ENCODE peak calls at places on chromosomes 11 and 22, in seven cellular contexts. One of them, this sample, is unnamed.

GRCh38 chr11:28346209-28346608 is 238.0 kb downstream of the METTL15 start:
- DNase-seq in mesenchymal stem cell: no peak
- DNase-seq in IMR-90: no peak
- DNase-seq in neuronal stem cell: no peak
- DNase-seq in H9: no peak
- DNase-seq in H1: no peak
- DNase-seq in mesendoderm: no peak
- DNase-seq in this sample: no peak

GRCh38 chr11:14593671-14594070 is 49.9 kb upstream of the PDE3B start:
- DNase-seq in mesendoderm: no peak
- DNase-seq in H9: no peak
- DNase-seq in mesenchymal stem cell: no peak
- DNase-seq in H1: no peak
- DNase-seq in neuronal stem cell: no peak
- DNase-seq in IMR-90: no peak
- DNase-seq in this sample: no peak

GRCh38 chr11:78469905-78470304 is 52.3 kb upstream of the GAB2 start:
- DNase-seq in H1: no peak
- DNase-seq in mesenchymal stem cell: no peak
- DNase-seq in mesendoderm: no peak
- DNase-seq in H9: no peak
- DNase-seq in neuronal stem cell: no peak
- DNase-seq in IMR-90: no peak
- DNase-seq in this sample: no peak

GRCh38 chr22:31461699-31462098 is 27.9 kb downstream of the EIF4ENIF1 start:
- DNase-seq in mesendoderm: no peak
- DNase-seq in H9: no peak
- DNase-seq in mesenchymal stem cell: no peak
- DNase-seq in neuronal stem cell: no peak
- DNase-seq in H1: no peak
- DNase-seq in IMR-90: no peak
- DNase-seq in this sample: no peak

GRCh38 chr11:81005595-81005994 is 1564.8 kb upstream of the TENM4 start:
- DNase-seq in mesendoderm: peak; percentile 23
- DNase-seq in IMR-90: peak; percentile 80
- DNase-seq in mesenchymal stem cell: peak; percentile 90
- DNase-seq in H9: no peak
- DNase-seq in neuronal stem cell: no peak
- DNase-seq in H1: no peak
- DNase-seq in this sample: peak; percentile 17

GRCh38 chr11:82895437-82896091 is 4.7 kb downstream of the PRCP start:
- DNase-seq in H1: no peak
- DNase-seq in mesendoderm: no peak
- DNase-seq in mesenchymal stem cell: no peak
- DNase-seq in IMR-90: no peak
- DNase-seq in neuronal stem cell: no peak
- DNase-seq in H9: no peak
- DNase-seq in this sample: peak; percentile 24

GRCh38 chr11:10935015-10935564 is 77.2 kb upstream of the ZBED5 start:
- DNase-seq in neuronal stem cell: no peak
- DNase-seq in mesendoderm: no peak
- DNase-seq in H1: no peak
- DNase-seq in IMR-90: no peak
- DNase-seq in mesenchymal stem cell: no peak
- DNase-seq in H9: no peak
- DNase-seq in this sample: no peak

GRCh38 chr11:130710442-130711101 is 205.7 kb downstream of the SNX19 start:
- DNase-seq in H1: no peak
- DNase-seq in neuronal stem cell: no peak
- DNase-seq in IMR-90: peak; percentile 84
- DNase-seq in mesenchymal stem cell: peak; percentile 95
- DNase-seq in H9: no peak
- DNase-seq in mesendoderm: no peak
- DNase-seq in this sample: no peak

GRCh38 chr11:111734383-111735261 is 31.6 kb downstream of the PPP2R1B start:
- DNase-seq in H9: no peak
- DNase-seq in neuronal stem cell: no peak
- DNase-seq in mesendoderm: no peak
- DNase-seq in IMR-90: no peak
- DNase-seq in H1: no peak
- DNase-seq in mesenchymal stem cell: no peak
- DNase-seq in this sample: no peak

GRCh38 chr11:702731-703461 is 3.1 kb upstream of the EPS8L2 start:
- DNase-seq in H9: no peak
- DNase-seq in IMR-90: no peak
- DNase-seq in H1: no peak
- DNase-seq in mesenchymal stem cell: no peak
- DNase-seq in mesendoderm: no peak
- DNase-seq in neuronal stem cell: no peak
- DNase-seq in this sample: no peak

GRCh38 chr11:36233226-36233625 is 56.0 kb downstream of the COMMD9 start:
- DNase-seq in mesendoderm: no peak
- DNase-seq in mesenchymal stem cell: peak; percentile 74
- DNase-seq in neuronal stem cell: no peak
- DNase-seq in H9: no peak
- DNase-seq in IMR-90: peak; percentile 16
- DNase-seq in H1: no peak
- DNase-seq in this sample: no peak
- H2BK5ac ChIP-seq in mesendoderm: no peak overlapping the region
- H2BK5ac ChIP-seq in mesenchymal stem cell: no peak overlapping the region
- H2BK5ac ChIP-seq in neuronal stem cell: no peak overlapping the region
- H2BK5ac ChIP-seq in H9: no peak overlapping the region
- H2BK5ac ChIP-seq in IMR-90: no peak overlapping the region
- H2BK5ac ChIP-seq in H1: no peak overlapping the region
- H2BK5ac ChIP-seq in this sample: no peak overlapping the region

DNA sequence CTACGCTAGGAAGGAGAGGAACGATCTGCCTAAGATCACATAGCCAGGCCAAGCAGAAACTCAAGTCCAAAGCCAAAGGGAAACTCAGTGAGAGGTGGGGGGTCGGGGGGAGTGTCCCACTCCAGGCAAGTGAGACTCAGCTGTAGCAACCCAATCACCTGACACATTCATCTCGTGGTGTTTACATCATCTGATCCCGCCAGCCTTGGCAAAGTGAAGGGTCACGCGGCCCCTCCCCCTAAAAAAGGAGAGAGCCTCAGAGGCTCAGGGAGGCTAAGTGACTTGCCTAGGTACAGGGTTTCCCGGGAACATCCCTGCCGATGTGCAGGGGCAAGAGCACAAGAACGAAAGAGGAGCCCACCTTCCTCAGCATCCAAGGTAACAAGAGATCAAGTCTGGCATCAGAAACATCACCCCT is 21.5 kb downstream of the MYH9 start:
- DNase-seq in IMR-90: peak; percentile 68
- DNase-seq in mesendoderm: peak; percentile 79
- DNase-seq in H9: no peak
- DNase-seq in mesenchymal stem cell: peak; percentile 74
- DNase-seq in neuronal stem cell: no peak
- DNase-seq in H1: no peak
- DNase-seq in this sample: no peak
- H2BK5ac ChIP-seq in IMR-90: peak overlapping the region; percentile 84
- H2BK5ac ChIP-seq in mesendoderm: no peak overlapping the region
- H2BK5ac ChIP-seq in H9: no peak overlapping the region
- H2BK5ac ChIP-seq in mesenchymal stem cell: no peak overlapping the region
- H2BK5ac ChIP-seq in neuronal stem cell: no peak overlapping the region
- H2BK5ac ChIP-seq in H1: peak overlapping the region; percentile 77
- H2BK5ac ChIP-seq in this sample: no peak overlapping the region

GRCh38 chr11:35083181-35084061 is 55.5 kb upstream of the CD44 start:
- DNase-seq in H9: peak; percentile 38
- DNase-seq in mesendoderm: peak; percentile 98
- DNase-seq in mesenchymal stem cell: peak; percentile 96
- DNase-seq in IMR-90: peak; percentile 98
- DNase-seq in neuronal stem cell: no peak
- DNase-seq in H1: no peak
- DNase-seq in this sample: peak; percentile 54

GRCh38 chr11:35082322-35083180 is 56.4 kb upstream of the CD44 start:
- DNase-seq in H1: peak; percentile 48
- DNase-seq in neuronal stem cell: no peak
- DNase-seq in mesendoderm: peak; percentile 94
- DNase-seq in mesenchymal stem cell: peak; percentile 88
- DNase-seq in IMR-90: peak; percentile 83
- DNase-seq in H9: peak; percentile 79
- DNase-seq in this sample: peak; percentile 24

GRCh38 chr11:35076201-35077100 is 62.5 kb upstream of the CD44 start:
- DNase-seq in mesenchymal stem cell: no peak
- DNase-seq in neuronal stem cell: no peak
- DNase-seq in H1: no peak
- DNase-seq in H9: no peak
- DNase-seq in IMR-90: no peak
- DNase-seq in mesendoderm: no peak
- DNase-seq in this sample: no peak

GRCh38 chr11:35077709-35078695 is 61.0 kb upstream of the CD44 start:
- DNase-seq in mesenchymal stem cell: peak; percentile 87
- DNase-seq in H9: no peak
- DNase-seq in IMR-90: peak; percentile 84
- DNase-seq in neuronal stem cell: no peak
- DNase-seq in mesendoderm: no peak
- DNase-seq in H1: no peak
- DNase-seq in this sample: peak; percentile 18

GRCh38 chr11:35079581-35079980 is 59.4 kb upstream of the CD44 start:
- DNase-seq in H1: no peak
- DNase-seq in mesendoderm: no peak
- DNase-seq in neuronal stem cell: no peak
- DNase-seq in H9: no peak
- DNase-seq in IMR-90: no peak
- DNase-seq in mesenchymal stem cell: no peak
- DNase-seq in this sample: no peak
- H2BK5ac ChIP-seq in H1: no peak overlapping the region
- H2BK5ac ChIP-seq in mesendoderm: no peak overlapping the region
- H2BK5ac ChIP-seq in neuronal stem cell: no peak overlapping the region
- H2BK5ac ChIP-seq in H9: no peak overlapping the region
- H2BK5ac ChIP-seq in IMR-90: no peak overlapping the region
- H2BK5ac ChIP-seq in mesenchymal stem cell: no peak overlapping the region
- H2BK5ac ChIP-seq in this sample: no peak overlapping the region

DNA sequence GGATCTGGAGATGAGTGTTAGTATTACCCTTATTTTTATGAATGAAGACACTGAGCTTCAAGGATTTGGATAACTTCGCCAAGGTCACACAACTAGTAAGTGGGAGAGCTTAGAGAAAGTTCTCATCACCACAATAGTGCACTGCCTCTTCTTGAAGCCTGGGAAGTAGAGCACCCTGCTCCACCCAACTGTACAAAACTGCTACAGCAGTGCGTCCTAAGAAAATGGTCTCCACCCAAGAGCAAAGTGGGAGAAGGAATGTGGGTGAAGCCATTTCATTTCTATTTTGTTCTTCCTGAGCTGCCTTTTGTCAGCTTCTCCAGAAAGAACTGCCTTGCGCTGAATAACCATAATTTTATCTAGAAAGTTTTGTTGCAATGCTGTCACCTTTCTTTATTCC is 403.9 kb upstream of the FAT3 start:
- DNase-seq in IMR-90: no peak
- DNase-seq in mesenchymal stem cell: no peak
- DNase-seq in H9: no peak
- DNase-seq in H1: no peak
- DNase-seq in neuronal stem cell: no peak
- DNase-seq in mesendoderm: no peak
- DNase-seq in this sample: no peak
- H2BK5ac ChIP-seq in IMR-90: no peak overlapping the region
- H2BK5ac ChIP-seq in mesenchymal stem cell: no peak overlapping the region
- H2BK5ac ChIP-seq in H9: no peak overlapping the region
- H2BK5ac ChIP-seq in H1: no peak overlapping the region
- H2BK5ac ChIP-seq in neuronal stem cell: no peak overlapping the region
- H2BK5ac ChIP-seq in mesendoderm: no peak overlapping the region
- H2BK5ac ChIP-seq in this sample: no peak overlapping the region

GRCh38 chr11:63462126-63462525 is 28.8 kb downstream of the PLAAT5 start:
- DNase-seq in mesenchymal stem cell: no peak
- DNase-seq in neuronal stem cell: no peak
- DNase-seq in H1: no peak
- DNase-seq in IMR-90: no peak
- DNase-seq in mesendoderm: no peak
- DNase-seq in H9: no peak
- DNase-seq in this sample: no peak
- H2BK5ac ChIP-seq in mesenchymal stem cell: no peak overlapping the region
- H2BK5ac ChIP-seq in neuronal stem cell: no peak overlapping the region
- H2BK5ac ChIP-seq in H1: no peak overlapping the region
- H2BK5ac ChIP-seq in IMR-90: no peak overlapping the region
- H2BK5ac ChIP-seq in mesendoderm: no peak overlapping the region
- H2BK5ac ChIP-seq in H9: no peak overlapping the region
- H2BK5ac ChIP-seq in this sample: no peak overlapping the region

GRCh38 chr11:65537296-65537597 is 12.4 kb downstream of the SCYL1 start:
- DNase-seq in H1: no peak
- DNase-seq in H9: no peak
- DNase-seq in IMR-90: no peak
- DNase-seq in neuronal stem cell: no peak
- DNase-seq in mesenchymal stem cell: no peak
- DNase-seq in mesendoderm: no peak
- DNase-seq in this sample: no peak

GRCh38 chr11:65538915-65539374 is 14.1 kb downstream of the SCYL1 start:
- DNase-seq in H1: peak; percentile 71
- DNase-seq in H9: peak; percentile 71
- DNase-seq in mesenchymal stem cell: no peak
- DNase-seq in IMR-90: no peak
- DNase-seq in mesendoderm: peak; percentile 59
- DNase-seq in neuronal stem cell: no peak
- DNase-seq in this sample: no peak

GRCh38 chr11:65539401-65540289 is 14.8 kb downstream of the SCYL1 start:
- DNase-seq in H1: peak; percentile 89
- DNase-seq in H9: peak; percentile 84
- DNase-seq in mesendoderm: peak; percentile 57
- DNase-seq in IMR-90: no peak
- DNase-seq in neuronal stem cell: no peak
- DNase-seq in mesenchymal stem cell: no peak
- DNase-seq in this sample: no peak

GRCh38 chr11:65537620-65538231 is 12.8 kb downstream of the SCYL1 start:
- DNase-seq in neuronal stem cell: no peak
- DNase-seq in IMR-90: no peak
- DNase-seq in mesendoderm: no peak
- DNase-seq in H1: no peak
- DNase-seq in H9: no peak
- DNase-seq in mesenchymal stem cell: no peak
- DNase-seq in this sample: no peak

DNA sequence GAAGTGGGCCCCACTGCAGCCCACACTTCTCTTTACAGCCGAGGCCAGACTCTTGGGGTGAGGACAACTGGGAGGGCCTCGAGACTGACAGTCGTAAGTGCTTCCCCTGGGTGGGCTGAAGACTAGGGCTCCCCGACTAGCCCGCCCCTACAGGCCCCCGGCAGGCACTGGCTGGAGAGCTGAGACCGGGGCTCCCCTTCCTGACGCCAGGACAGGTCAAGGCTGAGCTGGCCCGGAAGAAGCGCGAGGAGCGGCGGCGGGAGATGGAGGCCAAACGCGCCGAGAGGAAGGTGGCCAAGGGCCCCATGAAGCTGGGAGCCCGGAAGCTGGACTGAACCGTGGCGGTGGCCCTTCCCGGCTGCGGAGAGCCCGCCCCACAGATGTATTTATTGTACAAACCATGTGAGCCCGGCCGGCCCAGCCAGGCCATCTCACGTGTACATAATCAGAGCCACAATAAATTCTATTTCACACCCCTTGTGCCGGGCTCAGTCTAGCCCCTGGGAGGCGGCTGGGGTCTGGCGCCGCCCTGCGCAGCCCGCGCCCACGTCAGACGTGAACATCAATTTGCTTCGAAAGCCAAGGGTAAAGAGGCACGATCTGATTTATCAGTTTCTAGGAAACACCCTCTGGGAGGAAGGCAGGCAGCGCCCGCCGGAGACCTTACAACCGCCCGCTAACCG is 13.5 kb downstream of the SCYL1 start:
- DNase-seq in mesendoderm: no peak
- DNase-seq in neuronal stem cell: no peak
- DNase-seq in H9: no peak
- DNase-seq in IMR-90: no peak
- DNase-seq in H1: no peak
- DNase-seq in mesenchymal stem cell: no peak
- DNase-seq in this sample: no peak
- H2BK5ac ChIP-seq in mesendoderm: no peak overlapping the region
- H2BK5ac ChIP-seq in neuronal stem cell: peak overlapping the region; percentile 60
- H2BK5ac ChIP-seq in H9: no peak overlapping the region
- H2BK5ac ChIP-seq in IMR-90: no peak overlapping the region
- H2BK5ac ChIP-seq in H1: no peak overlapping the region
- H2BK5ac ChIP-seq in mesenchymal stem cell: no peak overlapping the region
- H2BK5ac ChIP-seq in this sample: no peak overlapping the region

This sample was measured in trophoblast cell.